ENCODE peak calls at places on chromosomes 13 and 19, in six cellular contexts. A, R, U, S, W and I are unnamed samples.

GRCh38 chr19:3977242-3978143 is 6.6 kb upstream of the DAPK3 start:
- DNase-seq in A (no peak), R (peak; percentile 78), U (no peak), S (peak; percentile 53), W (no peak), I (no peak)

GRCh38 chr19:46298477-46299003 is 1.7 kb downstream of the HIF3A start:
- DNase-seq in A (no peak), R (peak; percentile 52), U (no peak), S (no peak), W (no peak), I (no peak)

GRCh38 chr19:13840751-13841338 is 36.1 kb upstream of the NANOS3 start:
- DNase-seq in A (no peak), R (no peak), U (no peak), S (no peak), W (no peak), I (no peak)

GRCh38 chr19:18233224-18233825 is 7.1 kb upstream of the PDE4C start:
- DNase-seq in A (peak; percentile 53), R (peak; percentile 96), U (peak; percentile 45), S (no peak), W (peak; percentile 37), I (peak; percentile 59)

GRCh38 chr19:4521888-4522242 is 3.6 kb upstream of the PLIN4 start:
- DNase-seq in A (no peak), R (no peak), U (no peak), S (no peak), W (no peak), I (no peak)

GRCh38 chr19:47284324-47284899 is 9.7 kb downstream of the INAFM1 start:
- DNase-seq in A (peak; percentile 46), R (peak; percentile 73), U (peak; percentile 41), S (no peak), W (peak; percentile 60), I (peak; percentile 53)

GRCh38 chr13:94842901-94843300 is 130.6 kb upstream of the SOX21 start:
- DNase-seq in A (no peak), R (no peak), U (no peak), S (no peak), W (no peak), I (no peak)

GRCh38 chr13:112634102-112634501 is 46.1 kb upstream of the TUBGCP3 start:
- DNase-seq in A (no peak), R (peak; percentile 35), U (no peak), S (no peak), W (no peak), I (no peak)

GRCh38 chr13:114263590-114263989 is 17.8 kb upstream of the UPF3A start:
- DNase-seq in A (no peak), R (no peak), U (peak; percentile 54), S (no peak), W (no peak), I (no peak)

GRCh38 chr19:51687791-51688664 is 5.1 kb upstream of the SPACA6 start:
- DNase-seq in A (no peak), R (peak; percentile 89), U (peak; percentile 60), S (no peak), W (no peak), I (peak; percentile 59)

GRCh38 chr13:98961204-98962105 is 16.4 kb downstream of the DOCK9 start:
- DNase-seq in A (no peak), R (no peak), U (peak; percentile 40), S (no peak), W (no peak), I (no peak)

GRCh38 chr19:58560921-58561320 is 2.5 kb upstream of the UBE2M start:
- DNase-seq in A (no peak), R (no peak), U (no peak), S (no peak), W (no peak), I (no peak)
- H3K4me1 ChIP-seq in A (peaks cover 45% of the 10 kb centered on the region), R (no peaks in the 10 kb centered on the region), U (peaks cover 8% of the 10 kb centered on the region), S (peaks cover 35% of the 10 kb centered on the region), W (peaks cover 8% of the 10 kb centered on the region), I (peaks cover 51% of the 10 kb centered on the region)

GRCh38 chr19:39257227-39257626 is 8.6 kb upstream of the IFNL4 start:
- DNase-seq in A (no peak), R (no peak), U (no peak), S (no peak), W (no peak), I (no peak)
- H3K4me1 ChIP-seq in A (no peaks in the 10 kb centered on the region), R (no peaks in the 10 kb centered on the region), U (no peaks in the 10 kb centered on the region), S (no peaks in the 10 kb centered on the region), W (peaks cover 7% of the 10 kb centered on the region), I (no peaks in the 10 kb centered on the region)

GRCh38 chr19:50326101-50326664 is 3.0 kb downstream of the KCNC3 start:
- DNase-seq in A (no peak), R (no peak), U (no peak), S (peak; percentile 51), W (no peak), I (no peak)

GRCh38 chr19:50327013-50327412 is 2.2 kb downstream of the KCNC3 start:
- DNase-seq in A (no peak), R (no peak), U (no peak), S (peak; percentile 11), W (no peak), I (no peak)

GRCh38 chr19:50328257-50329145 is 676 bp downstream of the KCNC3 start:
- DNase-seq in A (no peak), R (peak; percentile 72), U (no peak), S (peak; percentile 62), W (no peak), I (no peak)

GRCh38 chr19:50329146-50329925 is at the start of gene KCNC3:
- DNase-seq in A (peak; percentile 89), R (peak; percentile 100), U (peak; percentile 86), S (peak; percentile 100), W (peak; percentile 97), I (peak; percentile 100)

DNA sequence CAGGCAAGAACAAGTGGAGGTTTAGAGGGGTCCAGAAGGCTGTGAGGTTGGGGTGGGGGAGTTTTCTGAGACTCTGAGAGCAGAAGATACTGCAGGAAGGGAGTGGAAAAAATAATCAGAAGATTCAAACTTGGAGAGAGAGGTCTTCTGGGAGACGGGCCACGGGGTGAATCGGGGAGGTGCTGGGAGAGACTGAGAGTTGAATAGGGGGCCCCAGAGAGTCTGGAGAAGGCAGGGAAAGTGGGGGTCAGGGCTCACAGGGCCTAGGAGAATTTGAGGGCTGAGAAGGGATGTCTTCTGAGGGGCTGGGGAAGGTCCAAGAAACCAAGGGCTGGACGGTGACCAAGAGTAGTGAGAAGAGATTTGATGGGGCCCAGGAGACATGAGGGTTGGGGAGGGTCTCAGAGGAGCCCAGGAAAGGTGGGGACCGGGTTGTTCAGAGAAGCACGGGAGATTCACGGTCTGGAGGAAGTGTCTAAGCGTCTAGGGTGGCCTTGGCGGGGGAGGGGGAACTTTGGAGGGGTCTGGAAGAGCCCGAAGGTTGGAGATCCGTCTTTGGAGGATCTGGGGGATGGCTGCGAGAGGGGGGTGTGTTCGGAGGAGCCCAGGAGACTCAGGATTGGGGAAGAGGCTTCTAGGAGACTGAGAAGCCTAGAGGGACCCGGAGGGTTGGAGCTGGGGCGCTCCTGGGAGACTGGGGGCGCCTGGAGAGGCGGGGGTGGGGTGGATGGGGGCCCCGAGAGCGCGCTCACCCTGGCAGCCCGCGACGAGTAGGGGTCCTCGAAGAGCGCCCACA is 1.5 kb downstream of the KCNC3 start:
- DNase-seq in A (no peak), R (no peak), U (no peak), S (peak; percentile 45), W (no peak), I (no peak)
- H3K4me1 ChIP-seq in A (peaks cover 42% of the 10 kb centered on the region), R (no peaks in the 10 kb centered on the region), U (no peaks in the 10 kb centered on the region), S (peaks cover 16% of the 10 kb centered on the region), W (peaks cover 3% of the 10 kb centered on the region), I (peaks cover 20% of the 10 kb centered on the region)

DNA sequence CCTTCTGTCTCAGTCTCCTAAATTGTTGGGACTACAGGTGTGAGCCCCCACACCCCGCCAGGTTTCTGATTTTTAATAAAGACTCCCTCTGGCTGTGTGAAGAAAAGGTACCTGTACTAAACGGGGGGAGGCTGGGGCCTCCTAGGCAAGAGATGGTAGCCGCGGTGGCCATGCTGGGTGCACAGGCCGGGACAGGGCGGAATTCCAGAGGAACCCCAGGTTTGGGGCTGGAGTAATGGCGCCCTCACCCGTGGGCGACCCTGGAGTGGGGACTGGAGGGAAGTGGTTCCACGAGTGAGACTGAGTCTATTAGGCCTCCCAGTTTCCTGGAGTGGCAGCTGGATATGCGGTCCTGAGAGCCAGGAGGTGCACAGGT is 1.6 kb upstream of the CBARP start:
- DNase-seq in A (no peak), R (no peak), U (no peak), S (no peak), W (no peak), I (no peak)
- H3K4me1 ChIP-seq in A (peaks cover 49% of the 10 kb centered on the region), R (no peaks in the 10 kb centered on the region), U (peaks cover 12% of the 10 kb centered on the region), S (peaks cover 45% of the 10 kb centered on the region), W (peaks cover 3% of the 10 kb centered on the region), I (peaks cover 54% of the 10 kb centered on the region)

GRCh38 chr19:58157045-58157728 is 6.6 kb upstream of the ZNF329 start:
- DNase-seq in A (no peak), R (peak; percentile 44), U (no peak), S (no peak), W (no peak), I (peak; percentile 22)

GRCh38 chr19:58154287-58154678 is 3.7 kb upstream of the ZNF329 start:
- DNase-seq in A (no peak), R (no peak), U (peak; percentile 61), S (peak; percentile 75), W (no peak), I (peak; percentile 63)

GRCh38 chr19:58150328-58150921 is at the start of gene ZNF329:
- DNase-seq in A (peak; percentile 94), R (peak; percentile 94), U (peak; percentile 80), S (peak; percentile 93), W (peak; percentile 85), I (peak; percentile 86)

GRCh38 chr19:58154679-58155648 is 4.4 kb upstream of the ZNF329 start:
- DNase-seq in A (peak; percentile 99), R (peak; percentile 99), U (peak; percentile 92), S (peak; percentile 97), W (peak; percentile 93), I (peak; percentile 95)

DNA sequence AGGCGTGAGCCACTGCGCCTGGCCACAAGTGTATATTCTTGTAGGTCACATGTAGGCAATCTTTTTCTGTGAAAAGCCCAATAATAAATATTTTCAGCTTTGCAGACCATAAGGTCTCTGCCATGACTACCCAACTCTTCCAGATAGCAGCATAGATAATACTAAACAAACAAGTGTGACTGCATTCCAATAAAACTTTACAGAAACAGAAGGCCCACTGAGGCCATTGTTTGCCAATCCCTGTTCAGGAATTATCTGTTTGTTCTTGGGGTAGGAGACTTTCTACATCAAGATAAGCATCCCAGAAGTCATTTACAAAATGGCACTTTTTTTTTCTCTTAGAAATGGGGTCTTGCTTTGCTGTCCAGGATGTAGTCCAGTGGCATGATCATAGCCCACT is 2.8 kb upstream of the ZNF329 start:
- DNase-seq in A (no peak), R (no peak), U (no peak), S (no peak), W (no peak), I (no peak)
- H3K4me1 ChIP-seq in A (peaks cover 20% of the 10 kb centered on the region), R (no peaks in the 10 kb centered on the region), U (no peaks in the 10 kb centered on the region), S (peaks cover 19% of the 10 kb centered on the region), W (peaks cover 2% of the 10 kb centered on the region), I (peaks cover 11% of the 10 kb centered on the region)

GRCh38 chr19:1172353-1173159 is 1.5 kb downstream of the SBNO2 start:
- DNase-seq in A (no peak), R (no peak), U (peak; percentile 63), S (peak; percentile 83), W (peak; percentile 68), I (peak; percentile 77)

GRCh38 chr19:1169921-1170885 is 3.9 kb downstream of the SBNO2 start:
- DNase-seq in A (no peak), R (no peak), U (peak; percentile 70), S (no peak), W (no peak), I (peak; percentile 92)

GRCh38 chr19:1168877-1169791 is 4.9 kb downstream of the SBNO2 start:
- DNase-seq in A (no peak), R (no peak), U (peak; percentile 75), S (peak; percentile 89), W (no peak), I (peak; percentile 84)

GRCh38 chr19:1171755-1172352 is 2.2 kb downstream of the SBNO2 start:
- DNase-seq in A (no peak), R (no peak), U (no peak), S (no peak), W (no peak), I (peak; percentile 68)

GRCh38 chr19:1170938-1171754 is 2.9 kb downstream of the SBNO2 start:
- DNase-seq in A (no peak), R (no peak), U (no peak), S (no peak), W (no peak), I (no peak)
- H3K4me1 ChIP-seq in A (peaks cover 23% of the 10 kb centered on the region), R (peaks cover 5% of the 10 kb centered on the region), U (peaks cover 27% of the 10 kb centered on the region), S (peaks cover 48% of the 10 kb centered on the region), W (no peaks in the 10 kb centered on the region), I (peaks cover 59% of the 10 kb centered on the region)